ENCODE peak calls at places on chromosomes 5 and 9, in four cellular contexts. H, S, F and P are unnamed samples.

GRCh38 chr5:110812639-110813038 is 73.8 kb downstream of the SLC25A46 start:
- DNase-seq in H (no peak), S (no peak), F (no peak), P (no peak)

GRCh38 chr5:63760965-63761364 is 201.3 kb downstream of the HTR1A start:
- DNase-seq in H (no peak), S (no peak), F (no peak), P (no peak)

GRCh38 chr9:33750839-33751339 is 44.5 kb upstream of the PRSS3 start:
- DNase-seq in H (no peak), S (no peak), F (no peak), P (no peak)

GRCh38 chr9:134291961-134292871 is 34.0 kb upstream of the RXRA start:
- DNase-seq in H (no peak), S (no peak), F (peak; percentile 24), P (no peak)

GRCh38 chr5:90227688-90228087 is 181.9 kb downstream of the CETN3 start:
- DNase-seq in H (no peak), S (no peak), F (peak; percentile 26), P (no peak)

GRCh38 chr9:99433555-99433954 is 211.5 kb downstream of the SEC61B start:
- DNase-seq in H (peak; percentile 20), S (peak; percentile 5), F (peak; percentile 57), P (peak; percentile 62)

GRCh38 chr9:128026255-128027165 is 40.6 kb downstream of the NAIF1 start:
- DNase-seq in H (no peak), S (peak; percentile 73), F (no peak), P (no peak)

GRCh38 chr9:137435980-137436760 is 5.0 kb downstream of the ENTPD8 start:
- DNase-seq in H (no peak), S (no peak), F (peak; percentile 73), P (no peak)

GRCh38 chr9:2338770-2339169 is 282.8 kb upstream of the VLDLR start:
- DNase-seq in H (no peak), S (no peak), F (no peak), P (no peak)

GRCh38 chr9:136174779-136175744 is 29.9 kb downstream of the LHX3 start:
- DNase-seq in H (no peak), S (no peak), F (no peak), P (no peak)

GRCh38 chr5:24367211-24367610 is 277.6 kb downstream of the CDH10 start:
- DNase-seq in H (no peak), S (no peak), F (no peak), P (no peak)

GRCh38 chr9:20640331-20641187 is 18.3 kb upstream of the MLLT3 start:
- DNase-seq in H (no peak), S (peak; percentile 98), F (peak; percentile 61), P (no peak)

GRCh38 chr9:5879419-5880181 is 11.1 kb upstream of the MLANA start:
- DNase-seq in H (peak; percentile 35), S (no peak), F (no peak), P (no peak)

GRCh38 chr9:114120192-114121014 is 21.3 kb upstream of the KIF12 start:
- DNase-seq in H (no peak), S (no peak), F (no peak), P (no peak)

GRCh38 chr5:39082995-39083394 is 8.8 kb upstream of the RICTOR start:
- DNase-seq in H (no peak), S (no peak), F (no peak), P (no peak)

GRCh38 chr5:130126748-130127147 is 222.5 kb downstream of the CHSY3 start:
- DNase-seq in H (no peak), S (no peak), F (no peak), P (no peak)

GRCh38 chr9:138082918-138083636 is 205.5 kb downstream of the CACNA1B start:
- DNase-seq in H (no peak), S (no peak), F (no peak), P (peak; percentile 21)